ENCODE peak calls at places on chromosomes 11 and 22, in six cellular contexts. X, J, K, L, T and G are unnamed samples.

GRCh38 chr11:112613051-112613972 is 347.9 kb upstream of the NCAM1 start:
- DNase-seq in X (no peak), J (peak), K (no peak), L (no peak), T (no peak), G (no peak)

GRCh38 chr11:77821349-77821851 is 456 bp downstream of the AAMDC start:
- DNase-seq in X (peak), J (peak), K (peak), L (no peak), T (no peak), G (peak)

GRCh38 chr22:19177164-19178064 is 1.1 kb downstream of the SLC25A1 start:
- DNase-seq in X (no peak), J (no peak), K (no peak), L (no peak), T (no peak), G (no peak)

GRCh38 chr11:10441652-10442503 is 13.2 kb upstream of the AMPD3 start:
- DNase-seq in X (no peak), J (no peak), K (no peak), L (no peak), T (peak), G (peak)

GRCh38 chr11:122207505-122207904 is 91.5 kb upstream of the BLID start:
- DNase-seq in X (no peak), J (no peak), K (no peak), L (no peak), T (no peak), G (no peak)

GRCh38 chr11:110712643-110713468 is 619 bp upstream of the ARHGAP20 start:
- DNase-seq in X (peak), J (no peak), K (no peak), L (no peak), T (no peak), G (peak)

GRCh38 chr11:40338739-40339138 is 1120.7 kb downstream of the LRRC4C start:
- DNase-seq in X (no peak), J (no peak), K (no peak), L (no peak), T (no peak), G (no peak)

GRCh38 chr11:102495161-102496042 is 35.1 kb downstream of the MMP7 start:
- DNase-seq in X (no peak), J (peak), K (peak), L (peak), T (peak), G (no peak)

GRCh38 chr11:113241190-113242051 is 73.0 kb upstream of the TTC12 start:
- DNase-seq in X (no peak), J (no peak), K (no peak), L (no peak), T (no peak), G (no peak)

GRCh38 chr11:91731051-91731450 is 493.6 kb upstream of the FAT3 start:
- DNase-seq in X (no peak), J (no peak), K (no peak), L (no peak), T (no peak), G (no peak)

GRCh38 chr11:121696177-121696863 is 243.6 kb upstream of the SORL1-AS1 start:
- DNase-seq in X (no peak), J (no peak), K (no peak), L (no peak), T (no peak), G (no peak)

GRCh38 chr11:119195680-119196079 is 10.4 kb downstream of the NHERF4 start:
- DNase-seq in X (no peak), J (peak), K (peak), L (peak), T (no peak), G (no peak)

GRCh38 chr22:45311033-45311531 is 1.3 kb downstream of the FAM118A start:
- DNase-seq in X (no peak), J (no peak), K (no peak), L (no peak), T (no peak), G (no peak)

GRCh38 chr11:124483422-124483821 is 37.9 kb upstream of the OR8B8 start:
- DNase-seq in X (no peak), J (no peak), K (no peak), L (no peak), T (no peak), G (no peak)
- TF ChIP-seq TAF1 in X (no peak), J (no peak), K (no peak), L (no peak), T (no peak), G (no peak)

DNA sequence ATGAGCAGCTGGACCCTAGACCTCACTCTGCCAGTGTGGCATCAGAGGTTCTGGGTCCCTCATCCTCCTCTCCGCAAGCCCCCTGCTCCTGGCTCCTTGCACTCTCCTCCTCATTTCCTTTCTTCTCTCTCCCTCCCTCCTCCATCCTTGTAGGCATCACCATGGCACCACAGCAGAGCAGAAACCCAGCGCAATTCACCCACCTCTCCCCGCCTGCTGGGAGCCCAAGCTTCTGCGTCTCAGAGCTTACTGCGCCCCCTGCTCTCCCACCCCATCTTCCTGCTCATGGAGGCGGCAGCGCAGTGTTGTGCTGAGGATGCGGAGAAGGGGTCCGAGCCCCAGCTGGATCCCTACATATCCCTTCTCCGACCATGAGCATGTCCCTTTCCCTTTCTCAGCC is 1.7 kb downstream of the CHRM1 start:
- DNase-seq in X (no peak), J (no peak), K (no peak), L (no peak), T (no peak), G (no peak)
- TF ChIP-seq TAF1 in X (no peak), J (no peak), K (no peak), L (no peak), T (no peak), G (no peak)

DNA sequence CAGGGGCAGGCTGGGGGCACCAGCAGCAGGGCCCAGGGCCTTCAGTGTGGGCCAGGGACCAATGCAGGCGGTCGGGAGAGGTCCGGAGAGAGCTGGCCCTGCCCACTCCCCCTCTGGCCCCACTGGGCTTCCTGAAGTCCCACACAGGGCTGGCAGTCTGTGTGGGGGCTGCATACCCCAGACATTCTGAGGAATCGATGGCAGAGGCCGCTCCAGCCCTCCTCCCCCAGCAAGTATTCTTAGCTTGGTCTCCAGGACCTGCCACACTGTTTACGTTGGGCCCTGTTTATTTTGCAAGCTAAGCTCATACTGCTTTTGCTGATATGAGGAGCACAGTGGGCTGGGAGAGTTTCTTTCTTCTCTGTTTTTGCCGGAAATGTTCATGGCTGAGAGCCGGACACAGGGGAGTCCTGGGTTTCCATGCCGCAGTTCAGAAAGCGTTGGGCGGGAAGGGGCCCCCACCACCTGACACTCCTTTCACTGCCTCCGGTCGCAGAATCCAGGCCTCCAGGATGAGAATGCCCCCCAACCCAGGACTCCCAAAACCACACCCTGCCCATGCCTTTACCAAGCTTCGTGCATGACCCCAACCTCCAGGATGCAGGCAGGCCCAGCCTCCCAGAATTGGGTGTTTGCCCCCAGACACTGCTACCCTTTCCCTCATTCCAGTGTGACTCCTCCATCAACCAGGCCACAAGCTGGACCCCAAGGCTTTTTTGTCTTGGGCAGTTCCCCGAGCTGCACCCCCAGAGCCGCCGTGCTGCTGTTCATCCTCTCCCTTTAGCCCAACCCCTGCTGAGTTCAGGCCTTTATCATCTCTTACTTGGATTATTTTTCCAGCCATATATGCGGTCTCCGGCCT is 81.8 kb upstream of the KCNQ1OT1 start:
- DNase-seq in X (peak), J (no peak), K (peak), L (no peak), T (no peak), G (no peak)
- TF ChIP-seq TAF1 in X (no peak), J (no peak), K (no peak), L (no peak), T (no peak), G (no peak)

GRCh38 chr11:70415642-70416395 is 17.5 kb downstream of the CTTN start:
- DNase-seq in X (no peak), J (no peak), K (no peak), L (no peak), T (no peak), G (no peak)
- TF ChIP-seq TAF1 in X (no peak), J (no peak), K (no peak), L (no peak), T (no peak), G (no peak)

GRCh38 chr11:88164806-88165205 is 10.4 kb downstream of the RAB38 start:
- DNase-seq in X (no peak), J (no peak), K (no peak), L (no peak), T (no peak), G (no peak)
- TF ChIP-seq TAF1 in X (no peak), J (no peak), K (no peak), L (no peak), T (no peak), G (no peak)

GRCh38 chr11:100830978-100831732 is 144.1 kb downstream of the ARHGAP42 start:
- DNase-seq in X (no peak), J (no peak), K (no peak), L (no peak), T (no peak), G (no peak)
- TF ChIP-seq TAF1 in X (no peak), J (no peak), K (no peak), L (no peak), T (no peak), G (no peak)

GRCh38 chr11:63448646-63449045 is 42.3 kb downstream of the PLAAT5 start:
- DNase-seq in X (no peak), J (no peak), K (no peak), L (peak), T (no peak), G (no peak)

GRCh38 chr11:63445720-63446119 is 45.2 kb downstream of the PLAAT5 start:
- DNase-seq in X (no peak), J (no peak), K (no peak), L (no peak), T (no peak), G (no peak)

GRCh38 chr11:63444181-63444580 is 46.8 kb downstream of the PLAAT5 start:
- DNase-seq in X (no peak), J (no peak), K (no peak), L (no peak), T (no peak), G (no peak)

GRCh38 chr11:63443714-63444113 is 47.3 kb downstream of the PLAAT5 start:
- DNase-seq in X (no peak), J (no peak), K (peak), L (no peak), T (no peak), G (no peak)
- TF ChIP-seq TAF1 in X (no peak), J (no peak), K (no peak), L (no peak), T (no peak), G (no peak)

GRCh38 chr11:65558785-65559509 is 788 bp upstream of the LTBP3 start:
- DNase-seq in X (no peak), J (no peak), K (no peak), L (no peak), T (no peak), G (no peak)

GRCh38 chr11:65557280-65558001 is 718 bp downstream of the LTBP3 start:
- DNase-seq in X (no peak), J (peak), K (no peak), L (no peak), T (no peak), G (no peak)

GRCh38 chr11:65556470-65557279 is 1.5 kb downstream of the LTBP3 start:
- DNase-seq in X (no peak), J (no peak), K (no peak), L (no peak), T (no peak), G (no peak)

GRCh38 chr11:65559535-65559934 is 1.4 kb upstream of the LTBP3 start:
- DNase-seq in X (no peak), J (no peak), K (no peak), L (no peak), T (no peak), G (no peak)

DNA sequence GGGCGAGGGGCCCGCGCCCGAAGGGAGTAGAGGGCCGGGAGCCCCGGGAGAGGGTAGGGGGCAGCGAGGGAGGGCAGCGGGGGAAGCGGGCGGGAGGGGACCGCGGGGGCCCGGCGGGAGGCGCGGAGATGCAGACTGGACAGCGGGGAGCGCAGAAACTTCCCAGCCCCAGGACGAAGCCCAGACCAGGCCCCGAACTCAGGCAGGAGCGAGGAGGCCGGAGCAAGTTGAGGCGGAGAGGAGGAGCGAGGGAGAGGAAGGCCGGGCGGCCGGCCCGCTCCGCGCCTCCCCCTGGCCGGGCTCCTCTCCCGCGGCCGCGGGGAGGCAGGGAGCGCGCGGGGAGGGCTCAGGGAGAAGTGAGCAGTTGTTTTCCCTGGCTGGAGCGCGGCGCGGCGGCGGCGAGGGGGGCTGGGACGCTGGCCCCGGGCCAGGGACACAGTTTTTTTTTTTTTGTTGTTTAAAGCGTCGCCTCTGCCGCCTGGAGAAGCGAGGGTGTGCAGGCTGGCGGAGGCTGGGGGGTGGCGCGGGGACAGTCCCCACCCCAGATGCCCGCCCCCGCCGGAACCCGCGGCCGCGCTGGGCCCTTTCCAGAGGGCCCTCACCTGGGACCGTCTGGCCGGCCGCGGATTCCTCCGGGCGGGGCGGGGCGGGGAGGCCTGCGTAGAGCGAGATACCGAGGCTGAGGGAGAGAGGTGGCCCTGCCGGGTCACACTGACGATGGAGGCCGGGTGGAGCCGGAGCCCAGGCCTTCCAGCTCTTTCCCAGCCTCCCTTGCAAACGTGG is at the start of gene LTBP3:
- DNase-seq in X (peak), J (peak), K (peak), L (no peak), T (no peak), G (peak)
- TF ChIP-seq TAF1 in X (no peak), J (peak), K (no peak), L (peak), T (no peak), G (no peak)

DNA sequence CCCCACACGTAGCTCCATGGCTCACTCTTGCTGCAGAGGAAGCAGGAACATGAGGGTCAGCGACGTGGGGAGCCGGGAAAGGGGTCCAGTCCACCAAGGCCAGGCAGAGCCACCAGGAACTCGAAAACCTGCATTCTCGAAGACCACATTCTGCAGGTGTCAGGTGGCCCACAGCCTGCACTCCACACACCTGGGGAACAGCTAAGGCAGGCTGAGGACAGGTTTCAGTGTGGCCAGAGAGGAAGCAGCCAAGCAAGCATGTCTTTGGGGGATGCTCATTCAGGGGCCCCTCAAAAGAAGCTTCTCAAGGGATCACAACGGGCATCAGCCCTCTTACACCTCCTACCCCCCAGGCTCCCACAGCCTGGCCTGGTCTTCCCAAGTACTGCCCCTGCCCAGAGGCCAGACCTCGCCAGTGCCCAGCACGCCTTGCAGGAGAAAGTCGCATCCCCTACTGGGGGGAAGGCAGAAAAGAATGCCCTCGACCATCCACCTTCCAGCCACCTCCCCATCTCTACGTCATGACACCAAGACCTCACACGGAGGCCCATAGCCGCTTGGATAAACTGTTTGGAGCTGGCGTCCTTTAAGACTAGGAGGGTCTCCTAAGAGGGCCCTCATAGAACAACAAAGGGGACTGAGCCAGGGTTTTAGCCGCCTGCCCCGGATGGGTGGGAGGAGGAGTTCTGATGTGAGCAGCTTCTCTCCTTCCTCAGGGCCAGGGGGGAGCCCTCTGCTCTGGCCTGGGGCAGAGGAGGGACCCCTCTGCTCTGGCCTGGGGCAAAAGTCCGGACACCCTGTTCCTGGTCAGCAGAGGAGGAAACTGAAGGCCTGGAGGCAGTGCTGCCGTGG is 2.9 kb downstream of the CSNK1E start:
- DNase-seq in X (no peak), J (no peak), K (no peak), L (no peak), T (no peak), G (no peak)
- TF ChIP-seq TAF1 in X (no peak), J (no peak), K (no peak), L (peak), T (no peak), G (no peak)